ENCODE peak calls at places on chromosomes 11 and 22, in four cellular contexts. L is mesenchymal stem cell, G is neural progenitor cell, U is Karpas-422. X is an unnamed sample.

GRCh38 chr22:26430600-26430999 is 1.5 kb downstream of the ASPHD2 start:
- DNase-seq in L (no peak), G (no peak), U (peak; percentile 74), X (no peak)

GRCh38 chr22:23068832-23069385 is 1.4 kb upstream of the GNAZ start:
- DNase-seq in L (no peak), G (no peak), U (no peak), X (no peak)

GRCh38 chr11:35488117-35488516 is 37.3 kb downstream of the PAMR1 start:
- DNase-seq in L (peak; percentile 15), G (no peak), U (no peak), X (no peak)

GRCh38 chr11:94740975-94741707 is 27.0 kb upstream of the AMOTL1 start:
- DNase-seq in L (peak; percentile 77), G (peak; percentile 71), U (peak; percentile 51), X (no peak)

GRCh38 chr11:72826942-72827480 is 12.8 kb downstream of the ATG16L2 start:
- DNase-seq in L (no peak), G (no peak), U (no peak), X (no peak)

GRCh38 chr11:35723493-35724284 is 61.1 kb downstream of the TRIM44 start:
- DNase-seq in L (peak; percentile 11), G (no peak), U (no peak), X (no peak)

GRCh38 chr11:133928628-133929059 is 28.1 kb downstream of the IGSF9B start:
- DNase-seq in L (no peak), G (no peak), U (no peak), X (peak; percentile 58)

GRCh38 chr11:114291847-114292680 is 4.1 kb upstream of the NNMT start:
- DNase-seq in L (peak; percentile 86), G (no peak), U (no peak), X (no peak)

GRCh38 chr11:76410771-76411423 is 29.8 kb downstream of the GVQW3 start:
- DNase-seq in L (no peak), G (no peak), U (no peak), X (no peak)

GRCh38 chr11:73162196-73162740 is 20.1 kb upstream of the FCHSD2 start:
- DNase-seq in L (no peak), G (no peak), U (no peak), X (no peak)

GRCh38 chr11:117226388-117227385 is 5.2 kb downstream of the PCSK7 start:
- DNase-seq in L (peak; percentile 85), G (peak; percentile 84), U (peak; percentile 87), X (peak; percentile 58)

GRCh38 chr11:3914807-3915206 is 59.3 kb downstream of the STIM1 start:
- DNase-seq in L (peak; percentile 35), G (no peak), U (no peak), X (no peak)

GRCh38 chr11:68973219-68973618 is 7.6 kb downstream of the MRGPRD start:
- DNase-seq in L (no peak), G (no peak), U (no peak), X (no peak)

GRCh38 chr22:50089231-50090140 is at the start of gene MOV10L1:
- DNase-seq in L (no peak), G (no peak), U (no peak), X (no peak)

GRCh38 chr22:31046591-31047226 is 34.4 kb upstream of the SMTN start:
- DNase-seq in L (peak; percentile 84), G (no peak), U (no peak), X (no peak)

GRCh38 chr11:59756496-59756840 is 1.3 kb downstream of the STX3 start:
- DNase-seq in L (no peak), G (no peak), U (no peak), X (no peak)

GRCh38 chr11:62402226-62402625 is 16.6 kb upstream of the SCGB1A1 start:
- DNase-seq in L (no peak), G (no peak), U (no peak), X (peak; percentile 19)

GRCh38 chr11:67230406-67230805 is 35.9 kb upstream of the GRK2 start:
- DNase-seq in L (no peak), G (no peak), U (no peak), X (no peak)

GRCh38 chr22:37464181-37464580 is 22.0 kb downstream of the MFNG start:
- DNase-seq in L (no peak), G (no peak), U (peak; percentile 67), X (no peak)

GRCh38 chr11:66720899-66721470 is 8.0 kb downstream of the SPTBN2 start:
- DNase-seq in L (no peak), G (no peak), U (no peak), X (no peak)

GRCh38 chr11:129323896-129324522 is 51.6 kb upstream of the BARX2 start:
- DNase-seq in L (peak; percentile 69), G (no peak), U (no peak), X (no peak)
- H2AFZ ChIP-seq in L (no peak overlapping the region), G (no peak overlapping the region), U (no peak overlapping the region), X (no peak overlapping the region)

DNA sequence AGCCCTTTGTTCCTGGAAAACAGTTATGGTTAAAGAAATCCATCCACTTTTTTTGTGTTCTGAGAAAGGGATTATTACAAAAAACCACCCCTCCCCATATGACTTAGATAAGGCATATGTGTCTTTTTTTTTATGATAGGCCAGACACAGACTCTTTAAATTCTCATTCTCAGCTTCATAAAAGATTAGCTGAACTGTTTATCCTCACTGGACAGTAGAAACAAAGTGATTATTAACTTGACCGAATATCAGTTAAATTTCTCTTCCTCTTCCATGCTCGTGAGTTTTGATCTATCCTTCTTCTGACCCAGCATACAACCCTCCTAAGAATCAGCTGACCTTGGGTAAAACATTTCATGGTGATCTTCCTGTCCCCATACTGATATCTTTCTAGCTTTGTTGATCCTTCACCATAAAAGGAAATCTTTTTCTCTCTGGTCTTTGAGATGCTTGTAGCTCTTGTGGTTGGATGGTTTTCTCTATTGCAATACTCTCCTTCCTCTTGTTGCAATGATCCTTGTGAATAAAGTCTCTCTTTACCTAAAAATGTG is 26.2 kb downstream of the OR2AG2 start:
- DNase-seq in L (no peak), G (no peak), U (no peak), X (no peak)
- H3K4me3 ChIP-seq in L (no peak overlapping the region), G (no peak overlapping the region), U (no peak overlapping the region), X (peak overlapping the region; percentile 32)

DNA sequence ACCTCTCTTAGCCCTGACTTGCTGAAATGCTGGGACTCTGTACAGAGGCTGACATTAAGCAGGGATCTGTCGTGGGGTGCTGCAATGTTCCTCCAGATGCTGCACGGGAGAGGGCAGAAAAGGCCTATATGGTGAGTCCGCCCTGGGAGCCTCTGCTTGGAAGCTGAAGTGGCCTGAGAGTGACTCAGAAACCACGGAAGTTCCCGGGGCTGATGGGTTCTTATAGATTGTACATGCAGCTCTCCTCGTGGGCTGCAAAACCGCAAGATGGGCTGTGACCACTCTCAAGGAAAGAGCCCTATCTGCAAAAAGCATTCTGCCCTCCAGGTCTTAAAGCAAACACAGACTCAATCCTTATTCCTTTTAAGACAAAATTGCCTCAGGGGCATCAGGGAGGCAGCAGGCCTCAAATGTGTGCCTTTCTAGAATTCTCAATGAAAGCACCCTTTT is 5.8 kb upstream of the SLC43A3 start:
- DNase-seq in L (peak; percentile 99), G (no peak), U (no peak), X (no peak)
- H3K9ac ChIP-seq in L (peak overlapping the region; percentile 21), G (no peak overlapping the region), U (no peak overlapping the region), X (no peak overlapping the region)

DNA sequence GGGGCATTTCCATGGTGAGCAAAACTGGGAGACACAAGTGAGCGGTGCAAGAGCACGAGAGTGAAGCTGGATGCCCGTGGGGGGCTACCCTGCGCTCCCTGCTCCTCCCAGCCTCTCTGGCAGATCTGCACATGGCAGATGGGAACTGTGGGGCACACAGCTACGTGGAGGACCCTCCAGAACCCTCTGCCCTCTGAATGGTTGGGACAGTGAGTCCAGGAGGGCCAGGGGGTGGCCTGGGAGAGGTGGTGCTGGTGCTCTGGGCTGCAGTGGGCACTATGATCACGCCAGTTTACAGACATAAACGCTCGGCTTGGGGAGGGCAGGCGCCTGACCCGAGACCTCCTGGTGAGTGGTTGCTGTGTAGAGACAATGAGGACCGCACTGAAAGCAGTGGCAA is 205.9 kb downstream of the CTTN start:
- DNase-seq in L (no peak), G (no peak), U (no peak), X (no peak)
- H2AFZ ChIP-seq in L (no peak overlapping the region), G (no peak overlapping the region), U (no peak overlapping the region), X (no peak overlapping the region)

GRCh38 chr22:45998638-45999378 is 21.8 kb upstream of the WNT7B start:
- DNase-seq in L (no peak), G (no peak), U (no peak), X (no peak)

GRCh38 chr22:45997775-45998637 is 21.0 kb upstream of the WNT7B start:
- DNase-seq in L (no peak), G (no peak), U (no peak), X (no peak)

GRCh38 chr22:45996241-45997076 is 19.5 kb upstream of the WNT7B start:
- DNase-seq in L (peak; percentile 79), G (no peak), U (no peak), X (no peak)

GRCh38 chr22:45995405-45996101 is 18.6 kb upstream of the WNT7B start:
- DNase-seq in L (no peak), G (no peak), U (no peak), X (no peak)

DNA sequence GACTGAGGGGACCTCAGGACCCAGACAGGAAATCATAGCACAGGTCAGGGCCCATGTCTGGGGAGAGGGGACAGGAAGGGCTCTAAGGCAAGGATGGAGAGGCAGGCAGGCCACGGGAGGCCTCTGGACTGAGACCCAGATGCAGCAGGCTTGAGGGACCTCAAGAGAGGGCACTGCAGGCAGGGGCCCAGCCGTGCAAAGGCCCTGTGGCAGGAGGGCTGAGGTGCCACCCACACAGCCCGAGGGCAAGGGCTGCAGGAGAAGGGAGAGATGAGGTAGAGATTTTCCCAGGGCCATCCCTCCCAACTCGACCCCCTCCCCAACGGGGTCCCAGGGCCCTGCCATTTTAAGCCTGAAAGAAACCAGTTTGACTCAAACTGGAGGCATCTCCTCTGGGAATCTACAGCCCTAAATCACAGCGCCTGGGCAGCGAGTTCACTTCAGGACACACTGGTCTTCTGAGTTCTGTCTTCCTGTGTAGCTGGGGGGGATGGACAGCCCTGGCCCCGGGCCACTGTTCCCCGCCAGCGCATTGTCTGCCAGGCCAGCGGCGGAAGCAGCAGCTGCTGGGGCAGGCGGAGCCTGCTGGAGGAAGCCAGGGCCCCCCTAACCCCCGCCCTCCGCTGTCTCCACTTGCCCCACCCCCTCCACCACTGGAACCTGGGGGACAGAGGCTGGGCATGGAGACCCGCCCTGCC is 20.3 kb upstream of the WNT7B start:
- DNase-seq in L (peak; percentile 97), G (peak; percentile 62), U (no peak), X (peak; percentile 39)
- H3K4me3 ChIP-seq in L (no peak overlapping the region), G (no peak overlapping the region), U (no peak overlapping the region), X (no peak overlapping the region)

GRCh38 chr11:803467-803742 is 1.6 kb downstream of the PIDD1 start:
- DNase-seq in L (no peak), G (no peak), U (no peak), X (no peak)

GRCh38 chr11:803770-804598 is 1.0 kb downstream of the PIDD1 start:
- DNase-seq in L (peak; percentile 22), G (no peak), U (peak; percentile 47), X (peak; percentile 53)

GRCh38 chr11:802693-803466 is 2.2 kb downstream of the PIDD1 start:
- DNase-seq in L (no peak), G (no peak), U (no peak), X (no peak)

GRCh38 chr11:802018-802617 is 2.9 kb downstream of the PIDD1 start:
- DNase-seq in L (no peak), G (no peak), U (no peak), X (no peak)

DNA sequence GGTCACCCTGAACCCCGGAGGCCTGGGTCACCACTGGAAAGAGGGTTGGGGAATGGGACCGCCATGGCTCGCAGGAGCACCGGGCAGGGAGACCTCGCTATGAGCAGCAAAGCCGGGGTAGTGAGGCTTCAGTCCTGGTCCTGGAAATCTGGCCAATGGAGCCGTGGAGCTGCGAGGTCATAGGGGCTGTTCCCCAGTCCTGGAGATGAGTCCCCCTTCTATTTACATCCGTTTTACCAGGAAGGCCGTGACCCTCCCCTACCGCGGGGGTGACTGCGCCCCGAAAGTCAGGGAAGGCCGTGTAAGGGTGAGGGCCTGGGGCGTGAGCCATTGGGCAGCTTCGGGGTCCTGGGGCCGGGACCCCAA is 449 bp downstream of the PIDD1 start:
- DNase-seq in L (no peak), G (no peak), U (no peak), X (no peak)
- H3K9ac ChIP-seq in L (peak overlapping the region; percentile 88), G (peak overlapping the region; percentile 22), U (peak overlapping the region; percentile 90), X (peak overlapping the region; percentile 85)